ENCODE peak calls at places on chromosomes 4 and X, in seven cellular contexts. One of them, this sample, is unnamed.

GRCh38 chr4:102440498-102440897 is 60.7 kb upstream of the NFKB1 start:
- DNase-seq in heart right ventricle: no peak
- DNase-seq in lower lobe of right lung: no peak
- DNase-seq in uterus: no peak
- DNase-seq in esophagus squamous epithelium: no peak
- DNase-seq in DND-41: no peak
- DNase-seq in GM23338: no peak
- DNase-seq in this sample: no peak

GRCh38 chr4:171834640-171835039 is 21.4 kb downstream of the GALNTL6 start:
- DNase-seq in heart right ventricle: no peak
- DNase-seq in lower lobe of right lung: no peak
- DNase-seq in uterus: no peak
- DNase-seq in esophagus squamous epithelium: no peak
- DNase-seq in DND-41: no peak
- DNase-seq in GM23338: no peak
- DNase-seq in this sample: no peak

GRCh38 chrX:48823029-48823428 is 3.3 kb upstream of the ERAS start:
- DNase-seq in heart right ventricle: no peak
- DNase-seq in lower lobe of right lung: no peak
- DNase-seq in uterus: no peak
- DNase-seq in esophagus squamous epithelium: no peak
- DNase-seq in DND-41: no peak
- DNase-seq in GM23338: no peak
- DNase-seq in this sample: no peak

GRCh38 chrX:13066391-13066790 is 22.0 kb upstream of the FAM9C start:
- DNase-seq in heart right ventricle: no peak
- DNase-seq in lower lobe of right lung: no peak
- DNase-seq in uterus: no peak
- DNase-seq in esophagus squamous epithelium: no peak
- DNase-seq in DND-41: no peak
- DNase-seq in GM23338: no peak
- DNase-seq in this sample: no peak

GRCh38 chrX:51975811-51976210 is 82.4 kb downstream of the MAGED1 start:
- DNase-seq in heart right ventricle: no peak
- DNase-seq in lower lobe of right lung: no peak
- DNase-seq in uterus: no peak
- DNase-seq in esophagus squamous epithelium: no peak
- DNase-seq in DND-41: no peak
- DNase-seq in GM23338: peak
- DNase-seq in this sample: no peak

GRCh38 chr4:63922146-63922545 is 487.1 kb downstream of the TECRL start:
- DNase-seq in heart right ventricle: no peak
- DNase-seq in lower lobe of right lung: no peak
- DNase-seq in uterus: no peak
- DNase-seq in esophagus squamous epithelium: no peak
- DNase-seq in DND-41: no peak
- DNase-seq in GM23338: peak
- DNase-seq in this sample: no peak

GRCh38 chrX:105314468-105314867 is 94.0 kb upstream of the TEX13A start:
- DNase-seq in heart right ventricle: no peak
- DNase-seq in lower lobe of right lung: no peak
- DNase-seq in uterus: no peak
- DNase-seq in esophagus squamous epithelium: no peak
- DNase-seq in DND-41: no peak
- DNase-seq in GM23338: no peak
- DNase-seq in this sample: peak

GRCh38 chr4:151325320-151326246 is at the start of gene SH3D19:
- DNase-seq in heart right ventricle: peak
- DNase-seq in lower lobe of right lung: peak
- DNase-seq in uterus: peak
- DNase-seq in esophagus squamous epithelium: no peak
- DNase-seq in DND-41: no peak
- DNase-seq in GM23338: peak
- DNase-seq in this sample: peak

GRCh38 chr4:42397635-42398447 is 553 bp downstream of the SHISA3 start:
- DNase-seq in heart right ventricle: no peak
- DNase-seq in lower lobe of right lung: no peak
- DNase-seq in uterus: no peak
- DNase-seq in esophagus squamous epithelium: no peak
- DNase-seq in DND-41: no peak
- DNase-seq in GM23338: peak
- DNase-seq in this sample: no peak

GRCh38 chr4:43316813-43317212 is 424.3 kb downstream of the GRXCR1 start:
- DNase-seq in heart right ventricle: no peak
- DNase-seq in lower lobe of right lung: no peak
- DNase-seq in uterus: no peak
- DNase-seq in esophagus squamous epithelium: no peak
- DNase-seq in DND-41: no peak
- DNase-seq in GM23338: no peak
- DNase-seq in this sample: no peak

GRCh38 chr4:145216532-145216931 is 36.1 kb upstream of the OTUD4 start:
- DNase-seq in heart right ventricle: no peak
- DNase-seq in lower lobe of right lung: no peak
- DNase-seq in uterus: no peak
- DNase-seq in esophagus squamous epithelium: no peak
- DNase-seq in DND-41: no peak
- DNase-seq in GM23338: peak
- DNase-seq in this sample: peak

GRCh38 chr4:184448828-184449227 is 25.5 kb downstream of the IRF2 start:
- DNase-seq in heart right ventricle: peak
- DNase-seq in lower lobe of right lung: peak
- DNase-seq in uterus: peak
- DNase-seq in esophagus squamous epithelium: no peak
- DNase-seq in DND-41: no peak
- DNase-seq in GM23338: no peak
- DNase-seq in this sample: peak

GRCh38 chrX:55014897-55015299 is 14.7 kb downstream of the APEX2 start:
- DNase-seq in heart right ventricle: no peak
- DNase-seq in lower lobe of right lung: no peak
- DNase-seq in uterus: no peak
- DNase-seq in esophagus squamous epithelium: no peak
- DNase-seq in DND-41: no peak
- DNase-seq in GM23338: no peak
- DNase-seq in this sample: no peak

GRCh38 chrX:139538907-139539593 is 8.5 kb downstream of the F9 start:
- DNase-seq in heart right ventricle: no peak
- DNase-seq in lower lobe of right lung: no peak
- DNase-seq in uterus: no peak
- DNase-seq in esophagus squamous epithelium: no peak
- DNase-seq in DND-41: no peak
- DNase-seq in GM23338: no peak
- DNase-seq in this sample: no peak

GRCh38 chr4:171621646-171622045 is 191.6 kb upstream of the GALNTL6 start:
- DNase-seq in heart right ventricle: no peak
- DNase-seq in lower lobe of right lung: no peak
- DNase-seq in uterus: no peak
- DNase-seq in esophagus squamous epithelium: no peak
- DNase-seq in DND-41: no peak
- DNase-seq in GM23338: no peak
- DNase-seq in this sample: no peak

GRCh38 chr4:48065587-48066052 is 49.0 kb downstream of the NIPAL1 start:
- DNase-seq in heart right ventricle: no peak
- DNase-seq in lower lobe of right lung: no peak
- DNase-seq in uterus: no peak
- DNase-seq in esophagus squamous epithelium: no peak
- DNase-seq in DND-41: no peak
- DNase-seq in GM23338: no peak
- DNase-seq in this sample: no peak

GRCh38 chr4:87073570-87074470 is 139.0 kb downstream of the AFF1 start:
- DNase-seq in heart right ventricle: no peak
- DNase-seq in lower lobe of right lung: peak
- DNase-seq in uterus: peak
- DNase-seq in esophagus squamous epithelium: peak
- DNase-seq in DND-41: peak
- DNase-seq in GM23338: no peak
- DNase-seq in this sample: no peak

GRCh38 chr4:10746371-10747143 is 62.0 kb upstream of the CLNK start:
- DNase-seq in heart right ventricle: peak
- DNase-seq in lower lobe of right lung: no peak
- DNase-seq in uterus: no peak
- DNase-seq in esophagus squamous epithelium: no peak
- DNase-seq in DND-41: no peak
- DNase-seq in GM23338: no peak
- DNase-seq in this sample: no peak

GRCh38 chr4:134174271-134174670 is 27.3 kb downstream of the PABPC4L start:
- DNase-seq in heart right ventricle: no peak
- DNase-seq in lower lobe of right lung: no peak
- DNase-seq in uterus: no peak
- DNase-seq in esophagus squamous epithelium: no peak
- DNase-seq in DND-41: no peak
- DNase-seq in GM23338: no peak
- DNase-seq in this sample: no peak

DNA sequence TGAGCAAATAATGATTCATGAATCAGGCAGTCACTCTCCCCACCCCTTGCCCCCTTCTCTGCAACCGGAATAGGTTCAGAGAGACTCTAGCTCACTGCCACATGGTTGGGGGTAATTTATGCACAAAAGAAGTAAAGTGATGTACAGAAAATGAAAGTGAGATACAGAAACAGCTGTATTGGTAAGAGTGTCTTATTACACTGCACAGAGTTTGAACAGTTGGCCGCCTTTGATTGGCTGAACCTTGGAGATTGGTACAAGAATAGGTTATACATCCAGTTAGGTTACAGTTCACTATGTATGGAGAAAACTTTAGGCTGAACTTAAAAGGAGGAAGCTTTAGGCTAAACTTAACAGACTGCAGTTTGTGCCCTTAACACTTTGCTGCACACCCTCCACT is 34.6 kb upstream of the DIAPH2 start:
- DNase-seq in heart right ventricle: no peak
- DNase-seq in lower lobe of right lung: no peak
- DNase-seq in uterus: no peak
- DNase-seq in esophagus squamous epithelium: no peak
- DNase-seq in DND-41: no peak
- DNase-seq in GM23338: no peak
- DNase-seq in this sample: no peak
- H3K4me3 ChIP-seq in heart right ventricle: no peak
- H3K4me3 ChIP-seq in lower lobe of right lung: no peak
- H3K4me3 ChIP-seq in uterus: no peak
- H3K4me3 ChIP-seq in esophagus squamous epithelium: no peak
- H3K4me3 ChIP-seq in DND-41: no peak
- H3K4me3 ChIP-seq in GM23338: no peak
- H3K4me3 ChIP-seq in this sample: no peak

GRCh38 chrX:66912417-66912816 is 273.5 kb upstream of the EDA2R start:
- DNase-seq in heart right ventricle: no peak
- DNase-seq in lower lobe of right lung: no peak
- DNase-seq in uterus: no peak
- DNase-seq in esophagus squamous epithelium: no peak
- DNase-seq in DND-41: no peak
- DNase-seq in GM23338: no peak
- DNase-seq in this sample: no peak

GRCh38 chrX:66918511-66918910 is 279.6 kb upstream of the EDA2R start:
- DNase-seq in heart right ventricle: no peak
- DNase-seq in lower lobe of right lung: no peak
- DNase-seq in uterus: no peak
- DNase-seq in esophagus squamous epithelium: no peak
- DNase-seq in DND-41: no peak
- DNase-seq in GM23338: no peak
- DNase-seq in this sample: no peak

GRCh38 chrX:66915893-66916292 is 277.0 kb upstream of the EDA2R start:
- DNase-seq in heart right ventricle: no peak
- DNase-seq in lower lobe of right lung: no peak
- DNase-seq in uterus: no peak
- DNase-seq in esophagus squamous epithelium: no peak
- DNase-seq in DND-41: no peak
- DNase-seq in GM23338: peak
- DNase-seq in this sample: no peak

GRCh38 chrX:66919280-66919832 is 280.5 kb upstream of the EDA2R start:
- DNase-seq in heart right ventricle: no peak
- DNase-seq in lower lobe of right lung: no peak
- DNase-seq in uterus: peak
- DNase-seq in esophagus squamous epithelium: no peak
- DNase-seq in DND-41: no peak
- DNase-seq in GM23338: no peak
- DNase-seq in this sample: no peak

GRCh38 chrX:66914082-66914481 is 275.2 kb upstream of the EDA2R start:
- DNase-seq in heart right ventricle: no peak
- DNase-seq in lower lobe of right lung: no peak
- DNase-seq in uterus: peak
- DNase-seq in esophagus squamous epithelium: no peak
- DNase-seq in DND-41: no peak
- DNase-seq in GM23338: peak
- DNase-seq in this sample: no peak
- H3K27ac ChIP-seq in heart right ventricle: no peak
- H3K27ac ChIP-seq in lower lobe of right lung: no peak
- H3K27ac ChIP-seq in uterus: no peak
- H3K27ac ChIP-seq in esophagus squamous epithelium: no peak
- H3K27ac ChIP-seq in DND-41: no peak
- H3K27ac ChIP-seq in GM23338: no peak
- H3K27ac ChIP-seq in this sample: no peak

DNA sequence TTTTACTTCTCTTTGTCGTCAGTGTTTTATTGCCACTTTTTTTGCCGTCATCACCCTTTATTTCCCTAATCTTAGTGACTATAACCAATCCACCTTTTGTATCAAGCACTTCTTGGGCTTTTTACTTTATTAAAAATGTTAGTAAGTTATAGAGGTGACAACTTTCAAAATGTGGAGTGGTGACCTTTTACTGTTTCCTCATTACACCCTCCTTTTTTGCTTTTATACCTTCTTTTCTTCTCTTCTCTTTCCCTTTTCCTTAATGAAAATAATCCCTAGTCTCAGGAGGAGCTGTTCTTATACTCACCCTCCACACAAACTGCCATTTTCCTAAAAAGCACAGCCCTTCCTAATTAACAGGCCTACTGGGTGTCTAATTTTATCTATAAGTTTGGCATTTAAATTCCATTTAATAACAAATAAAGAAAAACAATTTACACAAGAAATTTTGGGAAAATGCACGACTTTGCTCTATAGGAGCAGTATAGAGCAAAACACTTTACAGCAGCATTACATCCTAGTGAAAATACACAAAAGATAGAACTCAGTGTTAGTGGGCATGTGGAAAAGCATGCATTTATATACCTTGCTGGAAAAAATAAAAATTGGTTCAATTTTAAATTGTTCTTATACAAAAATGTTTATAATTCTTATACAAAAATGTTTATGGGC is 27.3 kb downstream of the BBS12 start:
- DNase-seq in heart right ventricle: no peak
- DNase-seq in lower lobe of right lung: no peak
- DNase-seq in uterus: no peak
- DNase-seq in esophagus squamous epithelium: no peak
- DNase-seq in DND-41: no peak
- DNase-seq in GM23338: peak
- DNase-seq in this sample: no peak
- TF ChIP-seq CTCF in heart right ventricle: no peak
- TF ChIP-seq CTCF in lower lobe of right lung: no peak
- TF ChIP-seq CTCF in uterus: no peak
- TF ChIP-seq CTCF in esophagus squamous epithelium: no peak
- TF ChIP-seq CTCF in DND-41: no peak
- TF ChIP-seq CTCF in GM23338: no peak
- TF ChIP-seq CTCF in this sample: peak

DNA sequence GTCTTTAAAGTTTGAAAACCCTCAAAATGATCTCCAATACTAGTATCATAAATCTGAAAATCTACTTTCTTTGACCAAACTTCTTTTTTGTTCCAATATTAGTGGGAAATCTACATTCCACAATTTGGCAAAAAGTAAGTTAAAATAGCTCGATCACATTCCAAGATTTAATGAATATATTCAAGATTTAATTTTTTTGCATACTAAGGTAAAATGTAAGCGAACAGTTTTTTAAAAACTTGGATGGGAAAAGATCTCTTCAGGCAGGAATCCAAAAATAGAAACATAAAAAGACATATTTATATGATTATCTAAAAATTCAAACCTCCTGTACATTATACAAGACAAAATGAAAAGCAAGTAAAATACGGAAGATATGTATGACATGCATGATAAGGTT is 31.2 kb downstream of the CNOT6L start:
- DNase-seq in heart right ventricle: no peak
- DNase-seq in lower lobe of right lung: no peak
- DNase-seq in uterus: no peak
- DNase-seq in esophagus squamous epithelium: no peak
- DNase-seq in DND-41: no peak
- DNase-seq in GM23338: no peak
- DNase-seq in this sample: no peak
- H3K4me3 ChIP-seq in heart right ventricle: no peak
- H3K4me3 ChIP-seq in lower lobe of right lung: no peak
- H3K4me3 ChIP-seq in uterus: no peak
- H3K4me3 ChIP-seq in esophagus squamous epithelium: no peak
- H3K4me3 ChIP-seq in DND-41: no peak
- H3K4me3 ChIP-seq in GM23338: no peak
- H3K4me3 ChIP-seq in this sample: no peak

This sample was measured in brain microvascular endothelial cell.